ENCODE peak calls at places on chromosome 7, in five cellular contexts. L, T, V, F and Q are unnamed samples.

GRCh38 chr7:5595545-5596045 is 172.0 kb upstream of the TNRC18 start:
- DNase-seq in L (no peak), T (peak; percentile 76), V (no peak), F (no peak), Q (no peak)

GRCh38 chr7:54622696-54623309 is 80.6 kb downstream of the VSTM2A start:
- DNase-seq in L (no peak), T (no peak), V (no peak), F (no peak), Q (no peak)

GRCh38 chr7:47811632-47812380 is 136.5 kb downstream of the PKD1L1 start:
- DNase-seq in L (no peak), T (no peak), V (no peak), F (no peak), Q (no peak)

GRCh38 chr7:7395785-7396184 is 139.9 kb downstream of the COL28A1 start:
- DNase-seq in L (no peak), T (no peak), V (no peak), F (no peak), Q (no peak)

GRCh38 chr7:45255187-45255586 is 97.6 kb downstream of the RAMP3 start:
- DNase-seq in L (no peak), T (no peak), V (no peak), F (no peak), Q (no peak)

GRCh38 chr7:29989257-29989995 is at the start of gene SCRN1:
- DNase-seq in L (no peak), T (peak; percentile 13), V (peak; percentile 32), F (peak; percentile 45), Q (no peak)

GRCh38 chr7:76269895-76270294 is 32.6 kb upstream of the HSPB1 start:
- DNase-seq in L (no peak), T (no peak), V (no peak), F (no peak), Q (no peak)

GRCh38 chr7:41733063-41733398 is 30.1 kb upstream of the INHBA start:
- DNase-seq in L (no peak), T (peak; percentile 47), V (no peak), F (no peak), Q (no peak)

GRCh38 chr7:3285652-3286051 is 15.4 kb upstream of the SDK1 start:
- DNase-seq in L (no peak), T (no peak), V (no peak), F (no peak), Q (no peak)

GRCh38 chr7:50533849-50534248 is 31.4 kb downstream of the DDC start:
- DNase-seq in L (no peak), T (no peak), V (no peak), F (peak; percentile 46), Q (no peak)

GRCh38 chr7:36473454-36474282 is 84.0 kb downstream of the ANLN start:
- DNase-seq in L (no peak), T (no peak), V (no peak), F (peak; percentile 55), Q (no peak)

GRCh38 chr7:137656850-137657232 is 189.9 kb downstream of the DGKI start:
- DNase-seq in L (no peak), T (no peak), V (no peak), F (no peak), Q (no peak)

GRCh38 chr7:98213874-98214810 is 2.9 kb downstream of the BHLHA15 start:
- DNase-seq in L (no peak), T (no peak), V (no peak), F (no peak), Q (no peak)

GRCh38 chr7:74272305-74273038 is 16.7 kb upstream of the CLIP2 start:
- DNase-seq in L (no peak), T (peak; percentile 97), V (no peak), F (peak; percentile 69), Q (peak; percentile 91)

GRCh38 chr7:66348531-66348930 is 143.4 kb downstream of the TPST1 start:
- DNase-seq in L (no peak), T (no peak), V (no peak), F (no peak), Q (no peak)

GRCh38 chr7:126570845-126571244 is 681.9 kb downstream of the GRM8 start:
- DNase-seq in L (no peak), T (no peak), V (no peak), F (no peak), Q (no peak)

GRCh38 chr7:51706851-51707250 is 390.2 kb upstream of the COBL start:
- DNase-seq in L (no peak), T (no peak), V (no peak), F (no peak), Q (no peak)

GRCh38 chr7:108156897-108157605 is 26.9 kb upstream of the LAMB4 start:
- DNase-seq in L (no peak), T (peak; percentile 39), V (no peak), F (no peak), Q (no peak)

GRCh38 chr7:130996205-130996840 is 262.3 kb upstream of the KLF14 start:
- DNase-seq in L (no peak), T (no peak), V (no peak), F (no peak), Q (no peak)

GRCh38 chr7:96040250-96040772 is 268.0 kb downstream of the DYNC1I1 start:
- DNase-seq in L (no peak), T (no peak), V (no peak), F (no peak), Q (no peak)

GRCh38 chr7:70710011-70710480 is 421.9 kb upstream of the GALNT17 start:
- DNase-seq in L (no peak), T (peak; percentile 76), V (no peak), F (no peak), Q (no peak)

GRCh38 chr7:78514653-78515052 is 716.1 kb downstream of the PHTF2 start:
- DNase-seq in L (no peak), T (no peak), V (no peak), F (no peak), Q (no peak)

GRCh38 chr7:7562736-7563135 is 3.9 kb upstream of the MIOS start:
- DNase-seq in L (no peak), T (no peak), V (no peak), F (no peak), Q (no peak)

GRCh38 chr7:2299853-2300512 is 14.3 kb downstream of the SNX8 start:
- DNase-seq in L (no peak), T (no peak), V (no peak), F (no peak), Q (no peak)

GRCh38 chr7:43758029-43758860 is at the start of gene BLVRA:
- DNase-seq in L (peak; percentile 57), T (peak; percentile 18), V (peak; percentile 62), F (peak; percentile 72), Q (no peak)
- H3K4me3 ChIP-seq in L (peak within 1 kb of the TSS; percentile 95), T (peak within 1 kb of the TSS; percentile 95), V (peak within 1 kb of the TSS; percentile 82), F (peak within 1 kb of the TSS; percentile 69), Q (peak within 1 kb of the TSS; percentile 67)

GRCh38 chr7:17307558-17307957 is 9.1 kb downstream of the AHR start:
- DNase-seq in L (no peak), T (peak; percentile 7), V (no peak), F (no peak), Q (no peak)

GRCh38 chr7:17302575-17303142 is 4.2 kb downstream of the AHR start:
- DNase-seq in L (no peak), T (peak; percentile 18), V (no peak), F (no peak), Q (no peak)

GRCh38 chr7:17307033-17307432 is 8.6 kb downstream of the AHR start:
- DNase-seq in L (no peak), T (peak; percentile 9), V (no peak), F (no peak), Q (no peak)

GRCh38 chr7:17305387-17306171 is 7.1 kb downstream of the AHR start:
- DNase-seq in L (no peak), T (no peak), V (no peak), F (no peak), Q (no peak)

GRCh38 chr7:17304926-17305325 is 6.5 kb downstream of the AHR start:
- DNase-seq in L (no peak), T (peak; percentile 88), V (no peak), F (no peak), Q (peak; percentile 74)
- H3K4me3 ChIP-seq in L (no peak overlapping the region), T (no peak overlapping the region), V (no peak overlapping the region), F (no peak overlapping the region), Q (no peak overlapping the region)

GRCh38 chr7:139522830-139523198 is 671 bp upstream of the CLEC2L start:
- DNase-seq in L (no peak), T (no peak), V (no peak), F (no peak), Q (no peak)

GRCh38 chr7:139521439-139521838 is 2.0 kb upstream of the CLEC2L start:
- DNase-seq in L (no peak), T (no peak), V (no peak), F (no peak), Q (no peak)

GRCh38 chr7:139523988-139524815 is 717 bp downstream of the CLEC2L start:
- DNase-seq in L (no peak), T (no peak), V (no peak), F (no peak), Q (no peak)

GRCh38 chr7:139525239-139525638 is 1.8 kb downstream of the CLEC2L start:
- DNase-seq in L (no peak), T (no peak), V (no peak), F (no peak), Q (no peak)

DNA sequence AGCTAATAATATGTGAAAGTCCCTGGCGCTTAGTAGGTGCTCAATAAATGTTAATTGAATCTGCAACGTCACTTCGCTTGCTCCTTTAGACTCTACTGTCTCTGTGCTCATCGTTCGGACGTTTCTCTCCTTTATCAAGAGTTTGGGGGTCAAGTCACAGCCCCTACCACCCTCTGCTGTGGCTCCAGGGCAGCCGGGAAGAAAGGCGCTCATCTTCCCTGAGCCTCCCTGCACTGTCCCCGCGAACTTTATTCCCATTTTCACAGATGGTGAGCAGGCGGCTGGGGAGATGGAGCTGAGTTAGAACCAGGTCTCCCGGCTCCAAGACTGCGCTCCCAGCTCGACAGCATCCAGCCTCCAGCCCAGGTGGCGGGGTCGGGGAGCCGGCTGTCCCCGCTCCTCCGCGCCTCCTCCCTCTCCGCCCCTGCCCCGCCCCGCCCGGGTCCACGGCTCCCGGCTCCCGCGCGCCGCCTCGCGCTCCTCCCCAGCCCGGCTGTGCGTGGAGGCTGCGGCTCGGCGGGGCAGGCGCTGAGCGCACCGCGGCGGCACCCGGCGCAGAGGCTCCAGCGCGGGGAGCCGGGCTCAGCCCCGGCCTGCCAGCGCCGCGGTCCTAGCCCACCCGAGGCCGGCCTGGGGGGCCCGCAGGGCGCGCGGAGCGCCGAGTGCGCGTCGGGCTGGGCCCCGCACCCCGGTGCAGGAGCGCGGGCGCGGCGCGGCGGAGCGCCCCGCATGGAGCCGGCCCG is at the start of gene CLEC2L:
- DNase-seq in L (no peak), T (no peak), V (no peak), F (no peak), Q (no peak)
- H3K4me3 ChIP-seq in L (no peak within 1 kb of the TSS), T (peak within 1 kb of the TSS; percentile 39), V (no peak within 1 kb of the TSS), F (no peak within 1 kb of the TSS), Q (no peak within 1 kb of the TSS)

DNA sequence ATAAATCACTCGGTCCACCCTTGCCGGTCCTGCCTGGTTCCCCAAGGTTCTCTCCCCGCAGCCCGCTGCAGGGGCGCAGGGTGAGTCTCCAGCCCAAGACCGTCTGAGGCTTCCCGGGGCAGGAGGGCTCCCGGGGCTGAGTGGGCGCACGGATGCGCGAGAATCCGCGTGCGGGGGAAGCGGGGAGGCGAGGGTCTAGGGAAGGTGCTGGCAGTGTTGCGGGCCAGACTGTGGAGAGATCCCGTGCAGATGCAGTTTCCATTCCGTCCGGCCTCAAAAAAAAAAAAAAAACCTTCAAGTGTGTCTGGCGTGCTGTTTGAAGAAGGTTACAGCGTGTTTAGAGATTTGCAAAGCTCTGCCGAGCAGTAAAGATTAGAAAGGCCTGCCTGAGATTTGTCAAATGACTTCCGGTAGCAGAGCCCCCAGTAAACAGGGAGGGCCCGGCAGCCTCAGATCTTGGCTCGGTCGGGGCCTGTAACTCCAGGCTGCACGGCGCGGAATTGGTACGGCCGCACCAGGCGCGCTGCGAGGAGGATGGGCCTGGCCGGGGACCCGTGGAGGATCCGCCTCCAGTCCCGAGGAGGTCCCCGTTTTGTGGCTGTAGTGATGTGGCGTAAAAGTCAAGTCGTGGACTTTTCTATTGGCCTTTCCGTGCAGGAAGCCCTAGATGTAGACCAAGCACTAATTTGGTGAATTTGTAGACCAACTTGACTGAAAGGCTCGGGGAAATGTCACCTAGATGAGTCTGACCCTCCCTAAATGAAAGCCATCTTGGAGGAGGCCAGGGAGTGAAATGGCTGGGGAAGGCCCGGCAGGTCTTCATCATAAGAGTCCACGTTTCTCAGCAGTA is 293.2 kb upstream of the NFE2L3 start:
- DNase-seq in L (no peak), T (no peak), V (no peak), F (peak; percentile 49), Q (no peak)
- H3K4me3 ChIP-seq in L (no peak overlapping the region), T (no peak overlapping the region), V (no peak overlapping the region), F (no peak overlapping the region), Q (no peak overlapping the region)